ENCODE peak calls at places on chromosomes 3 and 15, in six cellular contexts. One of them, this sample, is unnamed.

GRCh38 chr3:50708620-50709019 is 33.9 kb downstream of the DOCK3 start:
- DNase-seq in K562: no peak
- DNase-seq in H1: no peak
- DNase-seq in A549: no peak
- DNase-seq in HepG2: no peak
- DNase-seq in WTC11: no peak
- DNase-seq in this sample: no peak

GRCh38 chr3:177569823-177570657 is 372.8 kb upstream of the TBL1XR1 start:
- DNase-seq in K562: no peak
- DNase-seq in H1: no peak
- DNase-seq in A549: no peak
- DNase-seq in HepG2: no peak
- DNase-seq in WTC11: no peak
- DNase-seq in this sample: no peak

GRCh38 chr3:133037440-133037839 is 751 bp upstream of the TMEM108 start:
- DNase-seq in K562: no peak
- DNase-seq in H1: no peak
- DNase-seq in A549: no peak
- DNase-seq in HepG2: no peak
- DNase-seq in WTC11: no peak
- DNase-seq in this sample: no peak

GRCh38 chr3:126261037-126261436 is 80.7 kb upstream of the ALDH1L1 start:
- DNase-seq in K562: no peak
- DNase-seq in H1: no peak
- DNase-seq in A549: no peak
- DNase-seq in HepG2: peak; percentile 62
- DNase-seq in WTC11: no peak
- DNase-seq in this sample: peak; percentile 11

GRCh38 chr3:38122712-38123290 is 14.1 kb downstream of the ACAA1 start:
- DNase-seq in K562: no peak
- DNase-seq in H1: no peak
- DNase-seq in A549: no peak
- DNase-seq in HepG2: no peak
- DNase-seq in WTC11: no peak
- DNase-seq in this sample: no peak

GRCh38 chr15:56837281-56837680 is 81.2 kb upstream of the TCF12 start:
- DNase-seq in K562: no peak
- DNase-seq in H1: no peak
- DNase-seq in A549: no peak
- DNase-seq in HepG2: no peak
- DNase-seq in WTC11: no peak
- DNase-seq in this sample: no peak

GRCh38 chr15:48411971-48412591 is 80.9 kb downstream of the DUT start:
- DNase-seq in K562: no peak
- DNase-seq in H1: no peak
- DNase-seq in A549: no peak
- DNase-seq in HepG2: no peak
- DNase-seq in WTC11: no peak
- DNase-seq in this sample: peak; percentile 26

GRCh38 chr3:39262842-39263241 is 17.0 kb downstream of the CX3CR1 start:
- DNase-seq in K562: no peak
- DNase-seq in H1: no peak
- DNase-seq in A549: no peak
- DNase-seq in HepG2: no peak
- DNase-seq in WTC11: no peak
- DNase-seq in this sample: no peak

GRCh38 chr3:56702487-56703315 is 19.6 kb upstream of the TASOR start:
- DNase-seq in K562: peak; percentile 18
- DNase-seq in H1: no peak
- DNase-seq in A549: peak; percentile 64
- DNase-seq in HepG2: peak; percentile 63
- DNase-seq in WTC11: no peak
- DNase-seq in this sample: peak; percentile 66

GRCh38 chr3:129723558-129724324 is 117.3 kb upstream of the PLXND1 start:
- DNase-seq in K562: no peak
- DNase-seq in H1: no peak
- DNase-seq in A549: peak; percentile 69
- DNase-seq in HepG2: no peak
- DNase-seq in WTC11: no peak
- DNase-seq in this sample: peak; percentile 6

GRCh38 chr15:90558182-90558581 is 28.5 kb downstream of the CRTC3 start:
- DNase-seq in K562: peak; percentile 51
- DNase-seq in H1: no peak
- DNase-seq in A549: no peak
- DNase-seq in HepG2: peak; percentile 84
- DNase-seq in WTC11: no peak
- DNase-seq in this sample: peak; percentile 34

GRCh38 chr3:31900583-31900982 is 80.5 kb downstream of the OSBPL10 start:
- DNase-seq in K562: no peak
- DNase-seq in H1: no peak
- DNase-seq in A549: no peak
- DNase-seq in HepG2: no peak
- DNase-seq in WTC11: no peak
- DNase-seq in this sample: no peak

GRCh38 chr3:187504435-187504834 is 136.2 kb downstream of the RTP4 start:
- DNase-seq in K562: no peak
- DNase-seq in H1: no peak
- DNase-seq in A549: no peak
- DNase-seq in HepG2: no peak
- DNase-seq in WTC11: no peak
- DNase-seq in this sample: no peak

GRCh38 chr3:33067484-33067883 is 29.5 kb downstream of the GLB1 start:
- DNase-seq in K562: peak; percentile 56
- DNase-seq in H1: no peak
- DNase-seq in A549: no peak
- DNase-seq in HepG2: peak; percentile 66
- DNase-seq in WTC11: no peak
- DNase-seq in this sample: peak; percentile 6

GRCh38 chr15:29278436-29279099 is 8.9 kb upstream of the NSMCE3 start:
- DNase-seq in K562: no peak
- DNase-seq in H1: no peak
- DNase-seq in A549: no peak
- DNase-seq in HepG2: no peak
- DNase-seq in WTC11: no peak
- DNase-seq in this sample: no peak

GRCh38 chr3:188037965-188038581 is 115.9 kb upstream of the LPP start:
- DNase-seq in K562: no peak
- DNase-seq in H1: no peak
- DNase-seq in A549: no peak
- DNase-seq in HepG2: no peak
- DNase-seq in WTC11: no peak
- DNase-seq in this sample: no peak

GRCh38 chr3:30751610-30752299 is 142.7 kb downstream of the GADL1 start:
- DNase-seq in K562: no peak
- DNase-seq in H1: no peak
- DNase-seq in A549: peak; percentile 36
- DNase-seq in HepG2: peak; percentile 20
- DNase-seq in WTC11: peak; percentile 54
- DNase-seq in this sample: peak; percentile 78

GRCh38 chr15:98657721-98658120 is 9.4 kb downstream of the IGF1R start:
- DNase-seq in K562: no peak
- DNase-seq in H1: no peak
- DNase-seq in A549: no peak
- DNase-seq in HepG2: no peak
- DNase-seq in WTC11: no peak
- DNase-seq in this sample: no peak

GRCh38 chr15:82805994-82806406 is at the start of gene FSD2:
- DNase-seq in K562: no peak
- DNase-seq in H1: no peak
- DNase-seq in A549: no peak
- DNase-seq in HepG2: no peak
- DNase-seq in WTC11: no peak
- DNase-seq in this sample: no peak

GRCh38 chr15:82810061-82810862 is 834 bp downstream of the WHAMM start:
- DNase-seq in K562: peak; percentile 33
- DNase-seq in H1: no peak
- DNase-seq in A549: peak; percentile 49
- DNase-seq in HepG2: peak; percentile 39
- DNase-seq in WTC11: peak; percentile 67
- DNase-seq in this sample: peak; percentile 60

GRCh38 chr15:82809308-82810060 is at the start of gene WHAMM:
- DNase-seq in K562: peak; percentile 99
- DNase-seq in H1: peak; percentile 82
- DNase-seq in A549: peak; percentile 99
- DNase-seq in HepG2: peak; percentile 98
- DNase-seq in WTC11: peak; percentile 93
- DNase-seq in this sample: peak; percentile 98

GRCh38 chr15:82808634-82809041 is 790 bp upstream of the WHAMM start:
- DNase-seq in K562: no peak
- DNase-seq in H1: no peak
- DNase-seq in A549: no peak
- DNase-seq in HepG2: peak; percentile 11
- DNase-seq in WTC11: no peak
- DNase-seq in this sample: no peak

GRCh38 chr15:82807920-82808633 is 1.4 kb upstream of the WHAMM start:
- DNase-seq in K562: no peak
- DNase-seq in H1: no peak
- DNase-seq in A549: no peak
- DNase-seq in HepG2: no peak
- DNase-seq in WTC11: no peak
- DNase-seq in this sample: no peak
- TF ChIP-seq JUN in K562: no peak
- TF ChIP-seq JUN in H1: no peak
- TF ChIP-seq JUN in A549: no peak
- TF ChIP-seq JUN in HepG2: no peak
- TF ChIP-seq JUN in WTC11: no peak
- TF ChIP-seq JUN in this sample: no peak

GRCh38 chr15:39934415-39935044 is 615 bp downstream of the EIF2AK4 start:
- DNase-seq in K562: no peak
- DNase-seq in H1: no peak
- DNase-seq in A549: no peak
- DNase-seq in HepG2: peak; percentile 9
- DNase-seq in WTC11: no peak
- DNase-seq in this sample: peak; percentile 47
- TF ChIP-seq JUN in K562: no peak
- TF ChIP-seq JUN in H1: no peak
- TF ChIP-seq JUN in A549: no peak
- TF ChIP-seq JUN in HepG2: no peak
- TF ChIP-seq JUN in WTC11: no peak
- TF ChIP-seq JUN in this sample: no peak

DNA sequence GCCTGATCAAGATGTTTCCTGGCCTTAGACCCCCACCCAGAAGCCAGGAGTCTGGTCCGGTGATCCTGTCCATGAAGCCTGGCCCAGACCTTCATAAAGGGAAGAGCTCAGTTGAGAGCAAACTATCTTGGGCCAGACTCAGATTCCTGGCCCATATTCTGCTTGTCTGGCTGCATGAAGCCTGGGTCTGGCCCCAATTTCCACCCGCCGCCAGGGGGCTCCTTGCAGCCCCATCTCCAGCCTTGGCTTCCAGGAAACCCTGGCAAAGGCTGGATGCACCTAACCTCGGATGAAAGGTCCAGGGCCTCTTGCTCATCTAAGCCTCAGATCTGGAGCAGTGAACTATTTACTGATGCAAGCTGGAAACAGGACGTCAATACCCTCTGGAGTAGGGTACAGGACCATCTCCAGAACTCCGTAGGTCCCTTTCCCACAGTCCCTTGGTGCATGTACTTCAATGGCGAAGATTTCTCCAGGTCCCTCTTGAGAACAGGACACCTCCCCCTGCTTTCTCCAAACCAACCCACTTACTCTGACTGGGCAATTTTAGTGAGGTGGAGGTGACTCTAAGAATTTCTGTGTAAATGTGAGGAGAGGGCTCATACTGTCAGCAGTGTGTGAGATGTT is 5.6 kb downstream of the FOXL2 start:
- DNase-seq in K562: peak; percentile 74
- DNase-seq in H1: no peak
- DNase-seq in A549: peak; percentile 62
- DNase-seq in HepG2: peak; percentile 44
- DNase-seq in WTC11: peak; percentile 85
- DNase-seq in this sample: no peak
- TF ChIP-seq JUN in K562: no peak
- TF ChIP-seq JUN in H1: no peak
- TF ChIP-seq JUN in A549: no peak
- TF ChIP-seq JUN in HepG2: no peak
- TF ChIP-seq JUN in WTC11: no peak
- TF ChIP-seq JUN in this sample: no peak

GRCh38 chr3:117128876-117129275 is 419.3 kb downstream of the TUSC7 start:
- DNase-seq in K562: no peak
- DNase-seq in H1: no peak
- DNase-seq in A549: no peak
- DNase-seq in HepG2: no peak
- DNase-seq in WTC11: no peak
- DNase-seq in this sample: no peak
- TF ChIP-seq JUN in K562: no peak
- TF ChIP-seq JUN in H1: no peak
- TF ChIP-seq JUN in A549: no peak
- TF ChIP-seq JUN in HepG2: no peak
- TF ChIP-seq JUN in WTC11: no peak
- TF ChIP-seq JUN in this sample: no peak

This sample was measured in endothelial cell of umbilical vein.